ENCODE peak calls at places on chromosomes 11 and 22, in eight cellular contexts. P is HCT116, K is GM12878, J is H1, M is SK-N-SH, X is endothelial cell of umbilical vein, Z is HepG2, H is K562. W is an unnamed sample.

GRCh38 chr11:66542362-66542761 is 3.5 kb downstream of the ZDHHC24 start:
- DNase-seq in J (no peak), Z (no peak), M (no peak), P (no peak), X (no peak), H (no peak), K (no peak), W (no peak)

GRCh38 chr22:20952544-20953341 is 14.3 kb upstream of the AIFM3 start:
- DNase-seq in M (no peak), J (no peak), Z (peak), P (no peak), X (no peak), H (no peak), K (no peak), W (no peak)

GRCh38 chr11:73141031-73141308 is 1.1 kb downstream of the FCHSD2 start:
- DNase-seq in K (no peak), H (peak), P (no peak), X (no peak), Z (no peak), J (no peak), M (peak), W (no peak)

GRCh38 chr11:29258411-29258810 is 758.4 kb downstream of the KCNA4 start:
- DNase-seq in J (no peak), M (no peak), P (no peak), K (no peak), X (no peak), Z (no peak), H (no peak), W (no peak)

GRCh38 chr11:44766112-44766971 is 39.6 kb downstream of the TSPAN18 start:
- DNase-seq in M (peak), X (peak), K (no peak), H (peak), J (no peak), P (no peak), Z (no peak), W (no peak)

GRCh38 chr11:77158041-77158695 is 30.1 kb downstream of the MYO7A start:
- DNase-seq in Z (no peak), K (no peak), J (no peak), P (no peak), H (no peak), M (no peak), X (no peak), W (no peak)

GRCh38 chr11:62721994-62722393 is 5.3 kb downstream of the HNRNPUL2 start:
- DNase-seq in H (peak), P (no peak), J (no peak), K (no peak), X (no peak), M (no peak), Z (peak), W (no peak)

GRCh38 chr11:3137486-3138177 is 27.5 kb downstream of the OSBPL5 start:
- DNase-seq in Z (no peak), J (no peak), P (no peak), K (no peak), X (no peak), H (no peak), M (no peak), W (no peak)

GRCh38 chr11:102552447-102553200 is 22.1 kb upstream of the MMP7 start:
- DNase-seq in H (no peak), X (no peak), K (no peak), M (no peak), P (peak), Z (peak), J (no peak), W (no peak)

GRCh38 chr11:11411401-11411985 is 58.4 kb upstream of the CSNK2A3 start:
- DNase-seq in K (no peak), J (no peak), Z (no peak), M (no peak), P (no peak), X (no peak), H (no peak), W (no peak)

GRCh38 chr11:103903621-103904323 is 132.7 kb upstream of the DDI1 start:
- DNase-seq in K (no peak), X (no peak), J (no peak), Z (no peak), H (no peak), P (no peak), M (no peak), W (no peak)

GRCh38 chr11:94840209-94840608 is 72.1 kb downstream of the AMOTL1 start:
- DNase-seq in P (no peak), J (no peak), Z (no peak), H (no peak), M (no peak), X (no peak), K (no peak), W (peak)

GRCh38 chr11:17012712-17013547 is 1.3 kb downstream of the PLEKHA7 start:
- DNase-seq in M (no peak), P (peak), H (no peak), K (no peak), X (peak), Z (peak), J (no peak), W (no peak)

GRCh38 chr22:40509401-40510134 is 127.0 kb downstream of the MRTFA start:
- DNase-seq in X (peak), Z (no peak), K (no peak), P (no peak), M (no peak), H (no peak), J (no peak), W (peak)

GRCh38 chr22:38948181-38948940 is 9.0 kb upstream of the APOBEC3A start:
- DNase-seq in J (no peak), K (no peak), X (no peak), M (no peak), P (no peak), H (no peak), Z (no peak), W (no peak)

GRCh38 chr11:120547301-120547700 is 35.8 kb downstream of the GRIK4 start:
- DNase-seq in X (no peak), J (no peak), Z (no peak), H (no peak), K (no peak), P (no peak), M (no peak), W (no peak)

GRCh38 chr11:96426356-96427103 is 36.7 kb downstream of the JRKL start:
- DNase-seq in Z (peak), K (no peak), X (peak), H (peak), P (peak), M (peak), J (no peak), W (peak)

GRCh38 chr11:61472868-61473267 is 35.7 kb upstream of the LRRC10B start:
- DNase-seq in P (no peak), J (no peak), M (no peak), Z (no peak), H (no peak), X (no peak), K (no peak), W (no peak)

GRCh38 chr11:132106336-132106982 is 736.0 kb downstream of the NTM start:
- DNase-seq in M (no peak), P (no peak), X (no peak), J (no peak), H (no peak), Z (no peak), K (no peak), W (no peak)

GRCh38 chr11:17767301-17767885 is 32.8 kb downstream of the KCNC1 start:
- DNase-seq in K (no peak), H (no peak), J (no peak), M (no peak), Z (no peak), X (no peak), P (no peak), W (no peak)

GRCh38 chr11:91773090-91773489 is 451.5 kb upstream of the FAT3 start:
- DNase-seq in H (peak), Z (no peak), J (peak), X (peak), M (no peak), K (no peak), P (no peak), W (no peak)

GRCh38 chr11:73274722-73275380 is 2.7 kb downstream of the P2RY6 start:
- DNase-seq in Z (no peak), K (no peak), P (no peak), J (no peak), H (no peak), M (no peak), X (no peak), W (no peak)

GRCh38 chr11:106986673-106987072 is 31.6 kb downstream of the GUCY1A2 start:
- DNase-seq in Z (no peak), P (no peak), K (no peak), M (no peak), X (no peak), J (no peak), H (no peak), W (no peak)

GRCh38 chr11:18780896-18781295 is 10.7 kb downstream of the PTPN5 start:
- DNase-seq in X (no peak), P (no peak), K (no peak), H (no peak), M (no peak), Z (no peak), J (no peak), W (no peak)
- H3K4me3 ChIP-seq in X (no peak), P (no peak), K (no peak), H (no peak), M (no peak), Z (no peak), J (no peak), W (no peak)

DNA sequence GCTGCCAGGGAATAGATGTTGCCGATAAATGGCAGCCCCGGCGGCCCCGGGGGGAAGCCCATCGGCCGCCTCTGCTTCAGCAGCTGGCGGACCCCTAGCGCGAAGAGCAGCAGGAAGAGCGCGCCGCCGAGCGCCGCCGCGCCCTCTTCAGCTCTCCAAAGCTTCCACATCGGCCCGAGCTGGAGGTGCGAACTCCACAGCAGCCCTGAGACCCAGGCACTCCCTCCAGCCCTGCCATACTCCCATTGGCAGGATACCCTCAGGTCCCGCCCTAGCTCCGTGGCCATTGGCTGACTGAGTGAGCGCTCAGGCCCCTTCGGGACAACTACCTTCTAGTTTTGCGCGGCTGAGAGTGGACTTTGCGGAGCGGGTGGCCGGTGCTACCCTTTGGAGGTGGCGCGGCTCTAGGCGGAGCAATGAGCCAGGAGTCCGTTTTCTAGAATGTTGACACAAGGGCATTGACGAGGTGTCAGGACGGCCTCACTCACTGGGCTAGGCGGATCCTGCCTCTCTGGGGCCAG is at the start of gene CYP2R1:
- DNase-seq in H (peak), P (peak), J (peak), X (peak), M (peak), K (peak), Z (peak), W (no peak)
- TF ChIP-seq POLR2AphosphoS5 in H (no peak), P (peak), J (no peak), X (no peak), M (no peak), K (no peak), Z (no peak), W (no peak)

DNA sequence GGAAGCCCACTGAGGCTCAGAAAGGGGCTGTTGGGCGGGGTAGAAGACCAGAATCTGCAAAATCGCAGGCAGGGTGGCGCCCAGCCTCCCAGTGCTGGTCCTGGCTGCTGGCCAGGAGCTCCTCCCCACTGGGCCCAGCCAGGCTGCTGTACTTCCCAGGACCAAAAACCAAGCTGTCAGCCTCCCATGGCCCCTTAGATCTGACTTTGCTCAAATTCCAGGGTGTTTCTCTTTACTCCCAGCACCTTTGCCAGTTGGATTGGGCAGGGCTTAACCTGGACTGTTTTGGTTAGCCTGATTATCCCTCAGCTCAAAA is 44.2 kb upstream of the WEE1 start:
- DNase-seq in X (no peak), M (peak), K (no peak), J (no peak), Z (no peak), H (peak), P (no peak), W (no peak)
- H3K9ac ChIP-seq in X (no peak), M (no peak), K (no peak), J (no peak), Z (peak), H (peak), P (no peak), W (peak)

GRCh38 chr11:20161923-20162322 is 1.6 kb upstream of the DBX1 start:
- DNase-seq in Z (no peak), X (no peak), H (no peak), P (no peak), K (no peak), M (peak), J (no peak), W (no peak)

GRCh38 chr11:20164152-20164551 is 3.9 kb upstream of the DBX1 start:
- DNase-seq in P (no peak), K (no peak), H (no peak), J (no peak), X (no peak), M (no peak), Z (no peak), W (no peak)

GRCh38 chr11:20162340-20162739 is 2.1 kb upstream of the DBX1 start:
- DNase-seq in P (no peak), K (no peak), H (no peak), X (no peak), J (no peak), M (peak), Z (no peak), W (no peak)

GRCh38 chr11:20163778-20164133 is 3.5 kb upstream of the DBX1 start:
- DNase-seq in H (no peak), Z (no peak), X (no peak), K (no peak), J (no peak), M (no peak), P (no peak), W (no peak)

GRCh38 chr11:20162824-20163777 is 2.8 kb upstream of the DBX1 start:
- DNase-seq in Z (no peak), P (no peak), H (peak), K (no peak), M (peak), X (peak), J (no peak), W (no peak)
- H3K4me3 ChIP-seq in Z (no peak), P (no peak), H (no peak), K (no peak), M (peak), X (no peak), J (peak), W (no peak)

GRCh38 chr11:1916986-1917522 is 2.4 kb upstream of the TNNT3 start:
- DNase-seq in P (no peak), H (no peak), M (no peak), Z (no peak), X (no peak), J (no peak), K (no peak), W (no peak)
- TF ChIP-seq POLR2AphosphoS5 in P (no peak), H (no peak), M (no peak), Z (no peak), X (no peak), J (no peak), K (no peak), W (no peak)

GRCh38 chr22:31650391-31650790 is 11.6 kb downstream of the PISD start:
- DNase-seq in X (no peak), M (no peak), Z (no peak), K (no peak), P (no peak), J (no peak), H (no peak), W (no peak)

GRCh38 chr22:31646186-31647019 is 15.6 kb downstream of the PISD start:
- DNase-seq in P (peak), Z (peak), K (no peak), M (no peak), H (peak), J (no peak), X (peak), W (no peak)

GRCh38 chr22:31647066-31647465 is 14.9 kb downstream of the PISD start:
- DNase-seq in M (no peak), P (no peak), H (no peak), J (no peak), Z (no peak), X (no peak), K (no peak), W (no peak)

GRCh38 chr22:31647516-31647915 is 14.5 kb downstream of the PISD start:
- DNase-seq in Z (no peak), K (no peak), X (peak), H (no peak), P (no peak), J (no peak), M (no peak), W (no peak)

DNA sequence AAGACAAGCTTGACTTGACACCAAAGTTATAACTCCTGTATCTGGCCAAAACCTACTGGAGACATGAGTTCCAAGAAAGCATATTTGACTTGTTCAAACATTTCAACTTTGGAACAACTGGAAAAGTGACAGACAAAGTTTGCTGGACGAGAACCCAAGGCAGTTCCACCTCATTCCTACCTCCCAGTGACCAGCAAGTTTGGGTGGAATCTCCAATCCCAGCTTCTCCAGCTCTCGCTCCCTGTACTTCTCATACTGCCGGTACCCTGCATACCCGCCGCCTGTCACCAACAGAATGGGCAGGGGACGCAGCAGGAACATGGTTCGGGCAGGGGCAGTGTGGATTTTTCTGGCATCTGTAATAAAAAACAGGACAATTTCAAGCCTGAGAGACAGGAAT is 14.1 kb downstream of the PISD start:
- DNase-seq in X (no peak), P (no peak), H (no peak), J (no peak), K (no peak), Z (no peak), M (no peak), W (no peak)
- H3K9ac ChIP-seq in X (peak), P (peak), H (no peak), J (no peak), K (no peak), Z (no peak), M (no peak), W (no peak)

GRCh38 chr22:48665286-48666010 is 1162.2 kb downstream of the BRD1 start:
- DNase-seq in M (peak), P (no peak), X (no peak), Z (no peak), K (no peak), H (no peak), J (no peak), W (no peak)
- H3K4me3 ChIP-seq in M (no peak), P (no peak), X (no peak), Z (no peak), K (no peak), H (no peak), J (no peak), W (no peak)

GRCh38 chr11:130668751-130669150 is 220.3 kb downstream of the ADAMTS15 start:
- DNase-seq in J (no peak), H (no peak), P (no peak), X (no peak), M (no peak), Z (no peak), K (no peak), W (no peak)

GRCh38 chr11:130666781-130667251 is 218.4 kb downstream of the ADAMTS15 start:
- DNase-seq in Z (no peak), J (no peak), K (no peak), M (no peak), P (no peak), X (no peak), H (no peak), W (no peak)

GRCh38 chr11:130672911-130673310 is 224.5 kb downstream of the ADAMTS15 start:
- DNase-seq in H (no peak), J (no peak), K (no peak), Z (no peak), P (no peak), M (no peak), X (no peak), W (no peak)

GRCh38 chr11:130671801-130672700 is 223.6 kb downstream of the ADAMTS15 start:
- DNase-seq in X (no peak), H (no peak), J (no peak), M (peak), Z (no peak), P (no peak), K (no peak), W (no peak)

DNA sequence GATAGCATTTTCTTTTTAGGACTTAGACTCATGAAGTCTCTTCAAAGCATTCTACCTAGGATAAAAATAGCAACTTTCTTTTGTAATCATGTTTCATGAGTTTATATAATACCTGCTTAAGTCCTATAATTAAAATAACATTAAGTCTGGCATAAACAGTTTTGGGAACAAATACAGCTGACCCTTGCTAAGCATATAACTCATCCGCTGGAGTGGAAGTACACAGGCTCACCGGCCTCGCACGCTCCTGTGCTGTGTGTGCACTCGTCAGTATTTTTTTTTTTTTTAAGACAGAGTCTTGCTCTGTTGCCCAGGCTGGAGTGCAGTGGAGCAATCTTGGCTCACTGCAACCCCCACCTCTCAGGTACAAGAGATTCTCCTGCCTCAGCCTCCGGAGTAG is 221.8 kb downstream of the ADAMTS15 start:
- DNase-seq in X (no peak), P (no peak), K (no peak), H (no peak), M (no peak), J (no peak), Z (no peak), W (no peak)
- TF ChIP-seq POLR2AphosphoS5 in X (no peak), P (no peak), K (no peak), H (no peak), M (no peak), J (no peak), Z (no peak), W (no peak)

GRCh38 chr11:64341429-64341828 is 1.4 kb downstream of the CCDC88B start:
- DNase-seq in J (no peak), X (no peak), P (no peak), K (no peak), M (no peak), H (no peak), Z (no peak), W (no peak)
- H3K9ac ChIP-seq in J (no peak), X (no peak), P (no peak), K (no peak), M (no peak), H (no peak), Z (no peak), W (no peak)

DNA sequence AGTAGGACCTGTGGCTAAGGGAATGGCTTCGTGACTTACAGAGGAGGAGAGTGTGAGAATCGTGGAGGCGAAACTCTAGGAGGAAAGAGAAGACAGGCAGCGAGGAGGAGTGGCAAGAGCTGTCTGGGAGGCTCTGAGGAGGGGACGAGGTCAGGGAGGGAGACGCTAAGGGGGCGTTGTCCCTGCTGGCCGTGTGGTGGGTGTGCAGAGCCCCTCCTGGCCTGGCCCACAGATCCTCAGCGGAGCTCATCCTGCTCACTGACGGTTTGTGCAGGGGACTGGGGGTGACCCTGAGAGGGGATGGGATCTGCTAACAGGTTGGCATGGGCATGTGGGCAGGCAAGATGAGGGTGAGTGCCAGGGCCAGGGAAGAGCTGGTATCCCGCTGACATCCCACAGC is 56.5 kb upstream of the PRR5 start:
- DNase-seq in Z (no peak), M (peak), J (no peak), X (no peak), K (no peak), P (no peak), H (no peak), W (no peak)
- H3K4me3 ChIP-seq in Z (no peak), M (no peak), J (no peak), X (no peak), K (no peak), P (no peak), H (no peak), W (no peak)